ENCODE peak calls at places on chromosome 18, in nine cellular contexts. J, I, T, U, O, E, L, N and X are unnamed samples.

GRCh38 chr18:34661464-34662087 is 48.5 kb upstream of the DTNA start:
- DNase-seq in J (no peak), I (peak; percentile 7), T (peak; percentile 60), U (no peak), O (no peak), E (no peak), L (no peak), N (no peak), X (no peak)

GRCh38 chr18:10661333-10661732 is 135.5 kb downstream of the NAPG start:
- DNase-seq in J (no peak), I (no peak), T (no peak), U (no peak), O (no peak), E (no peak), L (no peak), N (no peak), X (no peak)

GRCh38 chr18:4454548-4455112 is 477 bp downstream of the DLGAP1 start:
- DNase-seq in J (no peak), I (no peak), T (no peak), U (no peak), O (no peak), E (peak; percentile 21), L (peak; percentile 8), N (peak; percentile 36), X (no peak)

GRCh38 chr18:11654736-11655604 is 34.1 kb upstream of the GNAL start:
- DNase-seq in J (peak; percentile 70), I (no peak), T (peak; percentile 92), U (no peak), O (peak; percentile 45), E (peak; percentile 72), L (peak; percentile 68), N (peak; percentile 84), X (no peak)

GRCh38 chr18:808086-808485 is 4.0 kb downstream of the YES1 start:
- DNase-seq in J (no peak), I (peak; percentile 24), T (no peak), U (peak; percentile 22), O (no peak), E (no peak), L (no peak), N (no peak), X (no peak)

GRCh38 chr18:36303203-36303844 is 5.8 kb downstream of the FHOD3 start:
- DNase-seq in J (no peak), I (no peak), T (peak; percentile 28), U (no peak), O (no peak), E (peak; percentile 30), L (no peak), N (no peak), X (no peak)

GRCh38 chr18:59358611-59359575 is at the start of gene LMAN1:
- DNase-seq in J (peak; percentile 97), I (peak; percentile 84), T (peak; percentile 98), U (peak; percentile 92), O (peak; percentile 95), E (peak; percentile 98), L (peak; percentile 99), N (peak; percentile 98), X (peak; percentile 98)

GRCh38 chr18:65526099-65526498 is 224.7 kb upstream of the CDH7 start:
- DNase-seq in J (no peak), I (no peak), T (no peak), U (no peak), O (no peak), E (no peak), L (no peak), N (no peak), X (no peak)

GRCh38 chr18:9753863-9754262 is 45.8 kb downstream of the RAB31 start:
- DNase-seq in J (no peak), I (no peak), T (peak; percentile 9), U (no peak), O (no peak), E (no peak), L (no peak), N (no peak), X (no peak)

GRCh38 chr18:58046087-58046793 is 2.2 kb downstream of the NEDD4L start:
- DNase-seq in J (no peak), I (no peak), T (peak; percentile 71), U (no peak), O (no peak), E (no peak), L (peak; percentile 19), N (no peak), X (no peak)

GRCh38 chr18:607930-608329 is 11.1 kb downstream of the CLUL1 start:
- DNase-seq in J (no peak), I (no peak), T (no peak), U (no peak), O (no peak), E (no peak), L (no peak), N (no peak), X (no peak)

GRCh38 chr18:79769698-79770500 is 27.8 kb upstream of the KCNG2 start:
- DNase-seq in J (no peak), I (no peak), T (peak; percentile 5), U (no peak), O (no peak), E (peak; percentile 11), L (no peak), N (peak; percentile 7), X (no peak)

GRCh38 chr18:28177828-28178635 is 1.1 kb upstream of the CDH2 start:
- DNase-seq in J (no peak), I (no peak), T (peak; percentile 94), U (no peak), O (peak; percentile 69), E (peak; percentile 77), L (peak; percentile 48), N (peak; percentile 79), X (peak; percentile 85)

GRCh38 chr18:60838677-60839076 is 466.1 kb upstream of the MC4R start:
- DNase-seq in J (no peak), I (no peak), T (no peak), U (no peak), O (no peak), E (no peak), L (no peak), N (no peak), X (no peak)

GRCh38 chr18:49563130-49563540 is 1.3 kb downstream of the LIPG start:
- DNase-seq in J (no peak), I (no peak), T (no peak), U (no peak), O (no peak), E (peak; percentile 23), L (no peak), N (no peak), X (no peak)

GRCh38 chr18:10143601-10144000 is 229.8 kb downstream of the VAPA start:
- DNase-seq in J (no peak), I (no peak), T (no peak), U (no peak), O (no peak), E (no peak), L (no peak), N (no peak), X (no peak)

GRCh38 chr18:7616661-7617060 is 49.5 kb downstream of the PTPRM start:
- DNase-seq in J (no peak), I (no peak), T (no peak), U (no peak), O (peak; percentile 71), E (no peak), L (peak; percentile 25), N (no peak), X (no peak)

GRCh38 chr18:44771957-44772917 is 91.5 kb downstream of the SETBP1 start:
- DNase-seq in J (no peak), I (no peak), T (no peak), U (no peak), O (peak; percentile 31), E (peak; percentile 30), L (no peak), N (no peak), X (no peak)

GRCh38 chr18:54444309-54444914 is 86.7 kb downstream of the C18orf54 start:
- DNase-seq in J (no peak), I (peak; percentile 27), T (peak; percentile 92), U (no peak), O (peak; percentile 20), E (peak; percentile 51), L (peak; percentile 63), N (peak; percentile 80), X (no peak)
- TF ChIP-seq CTCF in J (peak; percentile 64), I (peak; percentile 80), T (peak; percentile 98), U (peak; percentile 28), O (peak; percentile 34), E (no peak), L (peak; percentile 52), N (peak; percentile 71), X (peak; percentile 94)

GRCh38 chr18:43589611-43590151 is 312.4 kb upstream of the SYT4 start:
- DNase-seq in J (no peak), I (no peak), T (no peak), U (no peak), O (no peak), E (no peak), L (peak; percentile 10), N (no peak), X (no peak)

GRCh38 chr18:43587538-43588153 is 310.4 kb upstream of the SYT4 start:
- DNase-seq in J (no peak), I (no peak), T (no peak), U (no peak), O (no peak), E (peak; percentile 28), L (no peak), N (no peak), X (no peak)

GRCh38 chr18:43592268-43592667 is 315.0 kb upstream of the SYT4 start:
- DNase-seq in J (no peak), I (no peak), T (no peak), U (no peak), O (no peak), E (no peak), L (no peak), N (no peak), X (no peak)

GRCh38 chr18:43590182-43590903 is 313.1 kb upstream of the SYT4 start:
- DNase-seq in J (no peak), I (no peak), T (no peak), U (no peak), O (no peak), E (no peak), L (no peak), N (no peak), X (no peak)

GRCh38 chr18:43588838-43589237 is 311.5 kb upstream of the SYT4 start:
- DNase-seq in J (no peak), I (no peak), T (no peak), U (no peak), O (peak; percentile 8), E (no peak), L (no peak), N (no peak), X (no peak)
- TF ChIP-seq CTCF in J (no peak), I (no peak), T (no peak), U (no peak), O (no peak), E (no peak), L (no peak), N (no peak), X (no peak)

DNA sequence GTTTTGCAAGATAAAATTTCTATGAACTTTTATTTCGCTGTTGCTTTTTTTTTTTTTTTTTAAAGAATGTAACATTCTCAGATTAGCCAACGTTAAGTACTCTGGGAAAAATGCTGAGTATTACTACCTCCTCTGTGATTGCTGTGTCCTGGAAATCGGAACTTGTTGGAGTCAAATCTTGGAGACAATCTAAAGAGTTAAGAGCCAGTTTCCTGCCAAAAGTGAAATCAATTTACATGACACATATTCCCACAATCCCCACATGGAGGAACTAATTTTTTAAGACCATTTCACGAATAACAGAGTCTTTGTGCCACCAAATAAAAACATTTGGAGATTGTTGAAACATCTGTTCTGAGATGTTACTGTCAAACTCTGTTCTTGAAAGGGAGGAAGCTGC is 127.8 kb downstream of the MEP1B start:
- DNase-seq in J (no peak), I (peak; percentile 7), T (no peak), U (no peak), O (no peak), E (no peak), L (no peak), N (no peak), X (no peak)
- TF ChIP-seq CTCF in J (no peak), I (no peak), T (no peak), U (no peak), O (no peak), E (no peak), L (no peak), N (no peak), X (no peak)

GRCh38 chr18:63850010-63850409 is 37.5 kb upstream of the SERPINB2 start:
- DNase-seq in J (no peak), I (no peak), T (peak; percentile 78), U (no peak), O (no peak), E (peak; percentile 15), L (no peak), N (peak; percentile 56), X (no peak)
- TF ChIP-seq CTCF in J (peak; percentile 15), I (peak; percentile 73), T (peak; percentile 79), U (no peak), O (no peak), E (no peak), L (no peak), N (no peak), X (peak; percentile 71)